ENCODE peak calls at places on chromosomes 16 and 17, in four cellular contexts. C, Y, N and E are unnamed samples.

GRCh38 chr16:4373356-4373908 is 1.8 kb downstream of the VASN start:
- DNase-seq in C (no peak), N (no peak), Y (no peak), E (no peak)

GRCh38 chr17:10197362-10197720 is 1.1 kb downstream of the GAS7 start:
- DNase-seq in Y (no peak), C (no peak), N (no peak), E (no peak)

GRCh38 chr17:50048146-50048720 is 7.7 kb upstream of the ITGA3 start:
- DNase-seq in N (no peak), C (no peak), Y (no peak), E (no peak)

GRCh38 chr16:21710938-21711337 is 47.2 kb downstream of the OTOA start:
- DNase-seq in N (no peak), C (no peak), Y (no peak), E (no peak)

GRCh38 chr16:35795361-35796029 is 2336.1 kb downstream of the TP53TG3F start:
- DNase-seq in N (no peak), Y (no peak), C (no peak), E (no peak)

GRCh38 chr17:44198721-44199552 is 747 bp downstream of the ATXN7L3 start:
- DNase-seq in C (peak; percentile 28), N (peak; percentile 74), Y (peak; percentile 80), E (peak; percentile 66)

GRCh38 chr16:85924675-85925074 is 25.7 kb downstream of the IRF8 start:
- DNase-seq in N (no peak), Y (no peak), C (no peak), E (no peak)

GRCh38 chr16:17607624-17608023 is 136.9 kb upstream of the XYLT1 start:
- DNase-seq in N (no peak), C (no peak), Y (no peak), E (no peak)

GRCh38 chr17:76419576-76420245 is 33.2 kb downstream of the UBE2O start:
- DNase-seq in Y (no peak), N (no peak), C (no peak), E (no peak)

GRCh38 chr16:49932943-49933342 is 77.0 kb upstream of the ZNF423 start:
- DNase-seq in Y (no peak), N (no peak), C (peak; percentile 11), E (peak; percentile 10)

GRCh38 chr17:53628011-53628410 is 194.7 kb upstream of the KIF2B start:
- DNase-seq in N (no peak), Y (no peak), C (peak; percentile 61), E (no peak)

GRCh38 chr16:3580686-3581085 is 3.5 kb upstream of the NLRC3 start:
- DNase-seq in Y (no peak), N (no peak), C (peak; percentile 20), E (no peak)

GRCh38 chr17:50629902-50630301 is 4.8 kb upstream of the ABCC3 start:
- DNase-seq in N (no peak), Y (no peak), C (no peak), E (no peak)

GRCh38 chr16:88634141-88634993 is 4.0 kb upstream of the IL17C start:
- DNase-seq in Y (peak; percentile 85), N (peak; percentile 96), C (peak; percentile 23), E (peak; percentile 80)

GRCh38 chr16:57186630-57187507 is 740 bp downstream of the RSPRY1 start:
- DNase-seq in Y (peak; percentile 28), N (peak; percentile 53), C (no peak), E (peak; percentile 77)

GRCh38 chr16:89006036-89006752 is 29.2 kb upstream of the CBFA2T3 start:
- DNase-seq in C (no peak), N (no peak), Y (no peak), E (no peak)

GRCh38 chr16:5582529-5582928 is 484.9 kb upstream of the EEF2KMT start:
- DNase-seq in Y (no peak), C (no peak), N (no peak), E (no peak)

GRCh38 chr17:7367083-7367482 is 12.1 kb downstream of the TMEM95 start:
- DNase-seq in Y (peak; percentile 74), C (no peak), N (no peak), E (no peak)

GRCh38 chr16:86446279-86446678 is 64.0 kb upstream of the FOXF1 start:
- DNase-seq in N (no peak), C (no peak), Y (no peak), E (no peak)

GRCh38 chr16:9134739-9135138 is 43.3 kb downstream of the HAPSTR1 start:
- DNase-seq in N (peak; percentile 79), C (peak; percentile 55), Y (peak; percentile 79), E (peak; percentile 82)

GRCh38 chr16:74521691-74522090 is 85.2 kb downstream of the GLG1 start:
- DNase-seq in C (peak; percentile 35), Y (no peak), N (no peak), E (peak; percentile 32)

GRCh38 chr16:65908568-65908967 is 457.9 kb upstream of the CDH5 start:
- DNase-seq in Y (peak; percentile 39), C (no peak), N (no peak), E (peak; percentile 33)
- H4K5ac ChIP-seq in Y (no peak overlapping the region), C (no peak overlapping the region), N (no peak overlapping the region), E (no peak overlapping the region)

GRCh38 chr17:69048634-69049033 is 12.1 kb downstream of the ABCA9 start:
- DNase-seq in N (no peak), C (no peak), Y (no peak), E (no peak)

GRCh38 chr17:69055334-69055733 is 5.4 kb downstream of the ABCA9 start:
- DNase-seq in N (no peak), C (no peak), Y (no peak), E (no peak)

GRCh38 chr17:69046130-69046807 is 14.5 kb downstream of the ABCA9 start:
- DNase-seq in Y (no peak), C (no peak), N (no peak), E (peak; percentile 45)

GRCh38 chr17:69047368-69048263 is 13.1 kb downstream of the ABCA9 start:
- DNase-seq in C (peak; percentile 75), N (no peak), Y (no peak), E (peak; percentile 85)

DNA sequence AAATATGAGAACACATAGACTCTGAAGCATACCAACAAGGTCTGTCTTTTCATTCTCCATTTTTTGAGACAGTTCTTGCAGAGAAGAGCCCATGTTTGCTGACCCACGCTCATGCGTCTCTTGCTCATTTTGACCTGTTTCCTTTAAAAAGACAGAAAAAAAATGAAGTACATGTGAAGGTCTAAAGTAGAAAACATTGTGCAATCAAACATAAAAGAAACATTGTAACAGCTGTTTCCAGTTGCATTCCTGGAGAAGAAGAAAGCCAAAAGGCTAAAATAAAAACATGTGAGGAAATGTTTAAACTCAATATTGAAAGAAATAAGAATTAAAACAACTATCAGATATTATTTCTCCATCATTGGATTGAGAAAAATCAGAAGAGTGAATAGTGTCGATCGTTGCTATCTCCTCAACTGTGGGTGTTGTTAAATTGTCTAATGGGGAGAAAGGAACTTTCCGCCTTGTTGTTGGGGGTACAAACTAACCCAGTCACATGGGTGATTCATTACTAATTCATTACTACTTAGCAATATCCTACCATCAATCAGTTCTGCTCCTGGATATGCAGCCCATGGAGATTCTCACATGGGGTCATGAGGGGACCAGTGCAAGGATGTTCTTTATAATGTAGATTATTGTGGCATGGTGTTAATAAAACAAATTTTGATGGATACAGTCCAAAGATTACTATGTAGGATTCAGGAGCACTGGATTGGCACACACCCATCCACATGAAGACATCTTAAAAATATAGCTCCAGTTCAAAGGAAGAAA is 9.5 kb downstream of the ABCA9 start:
- DNase-seq in Y (no peak), N (no peak), C (peak; percentile 54), E (no peak)
- H3K27ac ChIP-seq in Y (no peak overlapping the region), N (no peak overlapping the region), C (peak overlapping the region; percentile 92), E (no peak overlapping the region)

DNA sequence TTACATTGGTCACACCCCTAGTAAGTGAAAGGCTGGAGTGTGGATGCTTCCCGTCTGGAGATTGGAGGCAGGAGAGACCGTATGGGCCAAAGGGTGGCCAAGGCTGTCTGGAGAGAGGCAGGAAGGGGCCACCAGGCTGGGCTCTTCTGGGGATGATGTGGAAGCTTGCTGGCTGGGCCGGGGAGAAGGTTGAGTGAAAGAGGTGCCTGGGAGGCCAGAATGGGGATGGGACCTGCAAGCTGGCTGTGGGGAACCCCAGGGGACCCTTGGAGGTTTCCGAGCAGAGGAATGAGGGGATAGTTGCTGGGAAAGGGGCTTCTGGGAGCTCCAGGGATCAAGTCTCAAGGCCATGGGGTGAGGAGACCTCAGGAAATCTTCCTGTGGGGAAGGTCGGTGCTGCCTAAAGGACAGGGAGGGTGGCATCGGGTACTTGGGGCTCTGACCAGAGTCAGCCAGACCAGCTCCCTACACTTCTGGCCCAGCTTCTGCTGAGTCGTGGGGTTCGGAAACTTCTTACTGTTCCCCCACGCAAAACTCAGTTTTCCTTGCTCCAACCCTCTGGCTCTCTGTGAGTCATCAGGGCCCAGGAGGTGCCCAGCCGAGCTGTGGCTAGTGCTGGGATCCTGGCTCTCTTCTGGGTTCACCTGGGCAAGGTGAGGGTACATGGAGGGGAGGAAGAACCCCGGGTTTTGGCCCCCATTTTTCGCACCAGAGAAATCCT is 3.1 kb downstream of the MRC2 start:
- DNase-seq in C (peak; percentile 59), N (no peak), Y (no peak), E (no peak)
- H3K4ac ChIP-seq in C (peak overlapping the region; percentile 88), N (no peak overlapping the region), Y (no peak overlapping the region), E (no peak overlapping the region)

GRCh38 chr16:28207425-28207824 is 4.3 kb downstream of the XPO6 start:
- DNase-seq in N (no peak), C (peak; percentile 33), Y (no peak), E (no peak)
- H4K5ac ChIP-seq in N (no peak overlapping the region), C (no peak overlapping the region), Y (no peak overlapping the region), E (no peak overlapping the region)

DNA sequence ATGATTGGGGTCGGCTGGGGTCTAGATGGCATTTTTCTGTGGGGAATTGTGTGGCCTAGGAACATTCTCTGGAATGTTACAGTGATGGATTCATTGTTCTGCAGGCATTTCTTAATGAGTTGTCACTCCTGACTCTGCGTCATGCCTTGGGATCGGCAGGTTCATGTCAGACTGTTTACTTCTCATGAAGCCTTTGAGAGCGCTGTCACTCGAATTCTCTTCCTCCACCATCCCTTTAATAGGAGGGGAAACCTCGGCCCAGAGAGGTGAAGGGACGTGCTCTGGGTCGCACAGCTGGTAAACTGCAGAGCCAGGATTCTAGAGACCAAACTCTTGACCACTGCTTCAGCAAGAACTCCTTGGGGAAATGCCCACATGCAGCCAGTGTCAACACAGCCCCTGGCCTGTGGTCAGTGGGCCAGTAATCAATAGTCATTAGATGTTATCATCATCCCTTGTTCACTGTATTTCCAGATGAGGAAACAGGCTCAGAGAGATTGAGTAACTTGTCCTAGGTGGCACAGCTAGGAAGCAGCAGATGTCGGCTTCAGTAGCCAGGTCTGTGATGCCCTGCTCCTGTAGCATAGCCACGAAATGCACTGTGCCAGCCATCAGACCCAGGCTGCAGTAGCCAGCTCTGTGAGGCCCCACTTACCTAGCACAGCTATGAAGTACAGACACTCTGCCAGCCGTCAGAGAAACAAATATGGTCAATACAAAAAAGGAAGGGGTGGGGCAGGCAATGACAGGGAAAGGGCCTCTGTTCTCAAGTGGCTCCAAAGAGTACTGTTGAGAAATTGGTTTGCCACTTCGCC is 259.0 kb downstream of the CPPED1 start:
- DNase-seq in N (no peak), Y (no peak), C (no peak), E (no peak)
- H3K27ac ChIP-seq in N (no peak overlapping the region), Y (no peak overlapping the region), C (no peak overlapping the region), E (no peak overlapping the region)

GRCh38 chr17:81905993-81906392 is 4.0 kb downstream of the NPB start:
- DNase-seq in N (no peak), Y (no peak), C (no peak), E (no peak)

GRCh38 chr17:81908793-81909192 is 2.4 kb downstream of the PCYT2 start:
- DNase-seq in Y (no peak), C (no peak), N (no peak), E (no peak)

GRCh38 chr17:81906476-81907218 is 4.6 kb downstream of the PCYT2 start:
- DNase-seq in C (no peak), Y (peak; percentile 77), N (no peak), E (peak; percentile 47)

GRCh38 chr17:81909231-81909630 is 2.0 kb downstream of the PCYT2 start:
- DNase-seq in N (no peak), Y (no peak), C (no peak), E (no peak)

GRCh38 chr17:81907219-81908145 is 3.7 kb downstream of the PCYT2 start:
- DNase-seq in N (no peak), C (no peak), Y (no peak), E (no peak)
- H3K4ac ChIP-seq in N (no peak overlapping the region), C (no peak overlapping the region), Y (no peak overlapping the region), E (no peak overlapping the region)